ENCODE peak calls at places on chromosome 21, in six cellular contexts. One of them, this sample, is unnamed.
A peak's percentile ranks its signal among the peaks of the same experiment; 100 is the strongest.

GRCh38 chr21:31991356-31992331 is 118.8 kb downstream of the HUNK start:
- DNase-seq in IMR-90: no peak
- DNase-seq in H9: peak; percentile 61
- DNase-seq in neuronal stem cell: no peak
- DNase-seq in mesendoderm: peak; percentile 34
- DNase-seq in H1: no peak
- DNase-seq in this sample: no peak

GRCh38 chr21:39385299-39386145 is 36.6 kb upstream of the HMGN1 start:
- DNase-seq in IMR-90: peak; percentile 75
- DNase-seq in H9: no peak
- DNase-seq in neuronal stem cell: no peak
- DNase-seq in mesendoderm: no peak
- DNase-seq in H1: no peak
- DNase-seq in this sample: no peak

GRCh38 chr21:46060596-46061061 is 37.3 kb upstream of the COL6A2 start:
- DNase-seq in IMR-90: peak; percentile 100
- DNase-seq in H9: no peak
- DNase-seq in neuronal stem cell: no peak
- DNase-seq in mesendoderm: no peak
- DNase-seq in H1: no peak
- DNase-seq in this sample: peak; percentile 100

GRCh38 chr21:38984982-38985422 is 179.3 kb downstream of the ETS2 start:
- DNase-seq in IMR-90: peak; percentile 86
- DNase-seq in H9: no peak
- DNase-seq in neuronal stem cell: no peak
- DNase-seq in mesendoderm: no peak
- DNase-seq in H1: no peak
- DNase-seq in this sample: peak; percentile 31

GRCh38 chr21:31218830-31219608 is 125.0 kb downstream of the TIAM1 start:
- DNase-seq in IMR-90: peak; percentile 29
- DNase-seq in H9: no peak
- DNase-seq in neuronal stem cell: peak; percentile 11
- DNase-seq in mesendoderm: peak; percentile 16
- DNase-seq in H1: no peak
- DNase-seq in this sample: no peak

GRCh38 chr21:46196733-46197132 is 12.5 kb upstream of the SPATC1L start:
- DNase-seq in IMR-90: no peak
- DNase-seq in H9: no peak
- DNase-seq in neuronal stem cell: no peak
- DNase-seq in mesendoderm: no peak
- DNase-seq in H1: no peak
- DNase-seq in this sample: no peak

GRCh38 chr21:15301736-15302135 is 236.9 kb upstream of the NRIP1 start:
- DNase-seq in IMR-90: no peak
- DNase-seq in H9: no peak
- DNase-seq in neuronal stem cell: no peak
- DNase-seq in mesendoderm: no peak
- DNase-seq in H1: no peak
- DNase-seq in this sample: no peak

GRCh38 chr21:33541105-33541711 is 709 bp downstream of the GART start:
- DNase-seq in IMR-90: peak; percentile 39
- DNase-seq in H9: no peak
- DNase-seq in neuronal stem cell: no peak
- DNase-seq in mesendoderm: peak; percentile 52
- DNase-seq in H1: no peak
- DNase-seq in this sample: peak; percentile 63

GRCh38 chr21:15289246-15289645 is 224.4 kb upstream of the NRIP1 start:
- DNase-seq in IMR-90: no peak
- DNase-seq in H9: no peak
- DNase-seq in neuronal stem cell: no peak
- DNase-seq in mesendoderm: no peak
- DNase-seq in H1: no peak
- DNase-seq in this sample: no peak

GRCh38 chr21:31948681-31949080 is 75.9 kb downstream of the HUNK start:
- DNase-seq in IMR-90: no peak
- DNase-seq in H9: no peak
- DNase-seq in neuronal stem cell: no peak
- DNase-seq in mesendoderm: no peak
- DNase-seq in H1: no peak
- DNase-seq in this sample: peak; percentile 15

GRCh38 chr21:35616090-35616489 is 444.2 kb downstream of the SETD4 start:
- DNase-seq in IMR-90: peak; percentile 70
- DNase-seq in H9: no peak
- DNase-seq in neuronal stem cell: no peak
- DNase-seq in mesendoderm: no peak
- DNase-seq in H1: no peak
- DNase-seq in this sample: peak; percentile 29

GRCh38 chr21:38773108-38774061 is 32.3 kb upstream of the ETS2 start:
- DNase-seq in IMR-90: peak; percentile 99
- DNase-seq in H9: no peak
- DNase-seq in neuronal stem cell: no peak
- DNase-seq in mesendoderm: no peak
- DNase-seq in H1: no peak
- DNase-seq in this sample: peak; percentile 97

GRCh38 chr21:42317341-42317741 is 2.1 kb upstream of the TFF3 start:
- DNase-seq in IMR-90: no peak
- DNase-seq in H9: no peak
- DNase-seq in neuronal stem cell: no peak
- DNase-seq in mesendoderm: no peak
- DNase-seq in H1: no peak
- DNase-seq in this sample: no peak

GRCh38 chr21:39612233-39613028 is at the start of gene B3GALT5:
- DNase-seq in IMR-90: no peak
- DNase-seq in H9: peak; percentile 77
- DNase-seq in neuronal stem cell: peak; percentile 77
- DNase-seq in mesendoderm: peak; percentile 89
- DNase-seq in H1: peak; percentile 33
- DNase-seq in this sample: peak; percentile 22

GRCh38 chr21:31397515-31397926 is 53.5 kb upstream of the TIAM1 start:
- DNase-seq in IMR-90: no peak
- DNase-seq in H9: no peak
- DNase-seq in neuronal stem cell: no peak
- DNase-seq in mesendoderm: no peak
- DNase-seq in H1: no peak
- DNase-seq in this sample: no peak

GRCh38 chr21:27393726-27394125 is 426.8 kb upstream of the ADAMTS5 start:
- DNase-seq in IMR-90: peak; percentile 44
- DNase-seq in H9: no peak
- DNase-seq in neuronal stem cell: no peak
- DNase-seq in mesendoderm: no peak
- DNase-seq in H1: no peak
- DNase-seq in this sample: no peak

GRCh38 chr21:36732761-36733160 is 33.8 kb downstream of the SIM2 start:
- DNase-seq in IMR-90: no peak
- DNase-seq in H9: no peak
- DNase-seq in neuronal stem cell: no peak
- DNase-seq in mesendoderm: no peak
- DNase-seq in H1: no peak
- DNase-seq in this sample: no peak

GRCh38 chr21:36976882-36977651 is 10.6 kb upstream of the HLCS start:
- DNase-seq in IMR-90: peak; percentile 75
- DNase-seq in H9: peak; percentile 61
- DNase-seq in neuronal stem cell: peak; percentile 60
- DNase-seq in mesendoderm: peak; percentile 90
- DNase-seq in H1: no peak
- DNase-seq in this sample: peak; percentile 83

GRCh38 chr21:27423906-27424595 is 457.2 kb upstream of the ADAMTS5 start:
- DNase-seq in IMR-90: peak; percentile 69
- DNase-seq in H9: peak; percentile 55
- DNase-seq in neuronal stem cell: no peak
- DNase-seq in mesendoderm: peak; percentile 96
- DNase-seq in H1: peak; percentile 73
- DNase-seq in this sample: peak; percentile 37

GRCh38 chr21:41304068-41304720 is 12.4 kb upstream of the FAM3B start:
- DNase-seq in IMR-90: no peak
- DNase-seq in H9: no peak
- DNase-seq in neuronal stem cell: no peak
- DNase-seq in mesendoderm: no peak
- DNase-seq in H1: no peak
- DNase-seq in this sample: no peak

GRCh38 chr21:38984568-38984967 is 178.8 kb downstream of the ETS2 start:
- DNase-seq in IMR-90: no peak
- DNase-seq in H9: no peak
- DNase-seq in neuronal stem cell: no peak
- DNase-seq in mesendoderm: no peak
- DNase-seq in H1: no peak
- DNase-seq in this sample: no peak

GRCh38 chr21:34952701-34953100 is 96.4 kb downstream of the RUNX1 start:
- DNase-seq in IMR-90: no peak
- DNase-seq in H9: no peak
- DNase-seq in neuronal stem cell: no peak
- DNase-seq in mesendoderm: no peak
- DNase-seq in H1: no peak
- DNase-seq in this sample: no peak

GRCh38 chr21:43598416-43599120 is 60.7 kb downstream of the HSF2BP start:
- DNase-seq in IMR-90: peak; percentile 87
- DNase-seq in H9: no peak
- DNase-seq in neuronal stem cell: no peak
- DNase-seq in mesendoderm: peak; percentile 29
- DNase-seq in H1: no peak
- DNase-seq in this sample: peak; percentile 87

GRCh38 chr21:43597052-43597451 is 62.2 kb downstream of the HSF2BP start:
- DNase-seq in IMR-90: peak; percentile 88
- DNase-seq in H9: no peak
- DNase-seq in neuronal stem cell: no peak
- DNase-seq in mesendoderm: peak; percentile 36
- DNase-seq in H1: no peak
- DNase-seq in this sample: peak; percentile 83

GRCh38 chr21:43597845-43598244 is 61.4 kb downstream of the HSF2BP start:
- DNase-seq in IMR-90: no peak
- DNase-seq in H9: no peak
- DNase-seq in neuronal stem cell: no peak
- DNase-seq in mesendoderm: no peak
- DNase-seq in H1: no peak
- DNase-seq in this sample: no peak

GRCh38 chr21:43600642-43601397 is 58.5 kb downstream of the HSF2BP start:
- DNase-seq in IMR-90: peak; percentile 95
- DNase-seq in H9: no peak
- DNase-seq in neuronal stem cell: no peak
- DNase-seq in mesendoderm: no peak
- DNase-seq in H1: no peak
- DNase-seq in this sample: peak; percentile 91

DNA sequence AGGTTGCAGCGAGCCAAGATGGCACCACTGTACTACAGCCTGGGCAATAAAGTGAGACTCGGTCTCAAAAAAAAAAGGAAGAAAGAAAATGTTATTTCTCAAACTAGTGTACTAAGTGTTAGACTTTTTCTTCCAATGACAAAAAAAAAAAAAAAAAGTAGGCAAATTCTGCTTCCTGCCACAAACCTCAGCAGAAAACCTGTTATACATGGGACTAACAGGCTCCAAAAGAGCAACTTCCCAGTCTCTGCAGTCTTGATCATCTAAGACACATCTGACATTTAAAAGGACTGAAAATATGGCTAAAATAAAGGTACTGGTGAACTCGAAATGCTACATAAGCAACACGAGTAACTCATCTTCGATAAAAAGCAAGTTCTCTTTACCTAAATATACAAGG is 59.6 kb downstream of the HSF2BP start:
- DNase-seq in IMR-90: no peak
- DNase-seq in H9: no peak
- DNase-seq in neuronal stem cell: no peak
- DNase-seq in mesendoderm: no peak
- DNase-seq in H1: no peak
- DNase-seq in this sample: no peak
- H2BK120ac ChIP-seq in IMR-90: peak overlapping the region; percentile 98
- H2BK120ac ChIP-seq in H9: no peak overlapping the region
- H2BK120ac ChIP-seq in neuronal stem cell: no peak overlapping the region
- H2BK120ac ChIP-seq in mesendoderm: no peak overlapping the region
- H2BK120ac ChIP-seq in H1: no peak overlapping the region
- H2BK120ac ChIP-seq in this sample: no peak overlapping the region

GRCh38 chr21:44965251-44966022 is 25.6 kb downstream of the SLX9 start:
- DNase-seq in IMR-90: peak; percentile 94
- DNase-seq in H9: no peak
- DNase-seq in neuronal stem cell: no peak
- DNase-seq in mesendoderm: no peak
- DNase-seq in H1: no peak
- DNase-seq in this sample: peak; percentile 37
- H2BK120ac ChIP-seq in IMR-90: peak overlapping the region; percentile 76
- H2BK120ac ChIP-seq in H9: no peak overlapping the region
- H2BK120ac ChIP-seq in neuronal stem cell: no peak overlapping the region
- H2BK120ac ChIP-seq in mesendoderm: no peak overlapping the region
- H2BK120ac ChIP-seq in H1: no peak overlapping the region
- H2BK120ac ChIP-seq in this sample: no peak overlapping the region

GRCh38 chr21:21813295-21813694 is 815.1 kb downstream of the NCAM2 start:
- DNase-seq in IMR-90: no peak
- DNase-seq in H9: no peak
- DNase-seq in neuronal stem cell: no peak
- DNase-seq in mesendoderm: no peak
- DNase-seq in H1: no peak
- DNase-seq in this sample: no peak

GRCh38 chr21:21813934-21814333 is 815.7 kb downstream of the NCAM2 start:
- DNase-seq in IMR-90: no peak
- DNase-seq in H9: no peak
- DNase-seq in neuronal stem cell: no peak
- DNase-seq in mesendoderm: no peak
- DNase-seq in H1: no peak
- DNase-seq in this sample: no peak

GRCh38 chr21:21816778-21817177 is 818.6 kb downstream of the NCAM2 start:
- DNase-seq in IMR-90: no peak
- DNase-seq in H9: no peak
- DNase-seq in neuronal stem cell: no peak
- DNase-seq in mesendoderm: no peak
- DNase-seq in H1: no peak
- DNase-seq in this sample: no peak

DNA sequence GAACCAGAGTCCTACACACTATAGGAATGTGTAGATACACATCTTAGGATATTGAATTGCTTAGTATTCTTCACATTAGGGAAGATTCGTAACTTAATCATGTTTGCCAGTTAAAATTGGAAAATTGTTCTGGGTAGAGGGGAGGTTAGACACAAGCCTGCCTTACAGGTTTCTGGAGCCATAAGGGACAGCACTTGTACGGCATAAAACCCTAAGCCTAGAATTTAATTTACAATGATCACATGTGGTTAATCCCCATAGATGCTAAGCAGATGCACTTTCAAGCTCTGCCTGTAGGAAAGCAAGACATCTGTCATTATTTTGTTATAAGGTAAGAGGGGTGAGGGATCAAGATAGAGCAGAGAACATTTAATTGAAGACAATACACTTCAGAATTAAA is 820.7 kb downstream of the NCAM2 start:
- DNase-seq in IMR-90: no peak
- DNase-seq in H9: no peak
- DNase-seq in neuronal stem cell: no peak
- DNase-seq in mesendoderm: no peak
- DNase-seq in H1: no peak
- DNase-seq in this sample: no peak
- H2BK120ac ChIP-seq in IMR-90: no peak overlapping the region
- H2BK120ac ChIP-seq in H9: no peak overlapping the region
- H2BK120ac ChIP-seq in neuronal stem cell: no peak overlapping the region
- H2BK120ac ChIP-seq in mesendoderm: no peak overlapping the region
- H2BK120ac ChIP-seq in H1: no peak overlapping the region
- H2BK120ac ChIP-seq in this sample: no peak overlapping the region

DNA sequence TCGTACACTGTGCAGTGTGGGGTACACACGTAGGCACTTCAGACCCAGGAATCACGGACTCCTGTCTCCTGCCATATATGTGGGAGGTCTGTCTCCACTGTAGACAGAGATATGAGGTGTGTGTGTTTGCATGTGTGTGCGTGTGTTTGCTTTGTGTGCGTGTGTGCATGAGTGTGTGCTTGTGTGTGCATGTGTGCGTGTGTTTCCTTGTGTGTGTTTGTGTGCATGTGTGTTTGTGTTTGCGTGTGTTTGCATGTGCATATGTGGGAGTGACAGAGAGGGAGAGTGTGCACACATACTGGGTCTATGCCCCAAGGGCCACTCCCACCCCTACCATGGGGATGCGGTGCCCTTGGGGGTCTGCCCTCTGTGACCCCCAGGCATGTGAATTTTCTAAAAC is 94.5 kb downstream of the SIK1 start:
- DNase-seq in IMR-90: no peak
- DNase-seq in H9: no peak
- DNase-seq in neuronal stem cell: no peak
- DNase-seq in mesendoderm: no peak
- DNase-seq in H1: no peak
- DNase-seq in this sample: no peak
- H2BK120ac ChIP-seq in IMR-90: peak overlapping the region; percentile 89
- H2BK120ac ChIP-seq in H9: no peak overlapping the region
- H2BK120ac ChIP-seq in neuronal stem cell: peak overlapping the region; percentile 65
- H2BK120ac ChIP-seq in mesendoderm: no peak overlapping the region
- H2BK120ac ChIP-seq in H1: peak overlapping the region; percentile 83
- H2BK120ac ChIP-seq in this sample: peak overlapping the region; percentile 50

This sample was measured in mesenchymal stem cell.